ENCODE peak calls at places on chromosomes 7 and 10, in nine cellular contexts. P is EL; R is NCI-H1105 treated with DMSO at 0.1 percent for 48 hours; W is activated CD8-positive, alpha-beta memory T cell treated with anti-CD3 and anti-CD28 coated beads for 1 hour; Z is mesenteric fat pad; V is SK-N-DZ; C is germinal center; J is T-helper 2 cell treated with Interferon-gamma antibody and Interleukin-4, amounts not matched to agents 5 μg/mL and 100 μg/mL, for 36 hours; M is stimulated activated CD4-positive, alpha-beta T cell treated with anti-CD3 and anti-CD28 coated beads, Interleukin-4, amount 100 ng/mL, for 48 hours. Y is an unnamed sample.

GRCh38 chr10:44813201-44813600 is 97.9 kb upstream of the TMEM72 start:
- DNase-seq in R (no peak), V (no peak), C (no peak), Z (no peak), P (no peak), J (no peak), W (no peak), M (no peak), Y (no peak)

GRCh38 chr10:99329238-99329890 is at the start of gene CNNM1:
- DNase-seq in M (peak; percentile 23), P (peak; percentile 72), R (peak; percentile 47), Z (no peak), W (no peak), V (peak; percentile 73), J (peak; percentile 14), C (peak; percentile 9), Y (no peak)

GRCh38 chr10:77485847-77486246 is 151.8 kb downstream of the KCNMA1 start:
- DNase-seq in M (no peak), J (no peak), R (no peak), W (no peak), Z (no peak), C (no peak), V (no peak), P (no peak), Y (no peak)

GRCh38 chr7:44750921-44751571 is 2.4 kb downstream of the ZMIZ2 start:
- DNase-seq in W (no peak), R (no peak), V (no peak), P (peak; percentile 24), J (peak; percentile 68), Z (no peak), C (peak; percentile 76), M (no peak), Y (no peak)

GRCh38 chr7:146773506-146773905 is 656.9 kb downstream of the CNTNAP2 start:
- DNase-seq in M (no peak), V (no peak), J (no peak), C (no peak), W (no peak), Z (no peak), P (no peak), R (no peak), Y (no peak)

GRCh38 chr10:90871279-90871760 is 454 bp upstream of the RPP30 start:
- DNase-seq in V (peak; percentile 92), R (peak; percentile 18), Z (no peak), M (peak; percentile 14), C (peak; percentile 70), P (peak; percentile 79), J (peak; percentile 39), W (no peak), Y (no peak)

GRCh38 chr7:21318190-21318915 is 109.5 kb upstream of the SP4 start:
- DNase-seq in C (no peak), J (no peak), V (no peak), W (no peak), Z (no peak), R (peak; percentile 83), M (no peak), P (peak; percentile 56), Y (no peak)

GRCh38 chr7:41559426-41559825 is 143.5 kb downstream of the INHBA start:
- DNase-seq in J (no peak), V (no peak), W (no peak), Z (no peak), R (no peak), C (no peak), P (no peak), M (no peak), Y (no peak)

GRCh38 chr10:78134919-78135318 is 101.3 kb downstream of the RPS24 start:
- DNase-seq in Z (no peak), P (no peak), W (no peak), J (no peak), R (no peak), V (no peak), M (no peak), C (no peak), Y (no peak)